ENCODE peak calls at places on chromosomes 3 and 15, in eight cellular contexts. R is GM23338, G is A549, V is HCT116, Q is HepG2, D is SK-N-SH, Y is GM12878, F is K562. O is an unnamed sample. For H3K4me1, the result is how much of the 10 kb centered on the place peaks cover.

GRCh38 chr3:95721938-95722337 is 1092.5 kb upstream of the EPHA6 start:
- DNase-seq in R (no peak), G (no peak), V (no peak), Q (no peak), D (no peak), Y (no peak), F (no peak), O (no peak)

GRCh38 chr15:84721381-84721780 is 5.4 kb upstream of the SEC11A start:
- DNase-seq in R (no peak), G (no peak), V (no peak), Q (no peak), D (no peak), Y (no peak), F (no peak), O (no peak)

GRCh38 chr15:35725353-35725752 is 179.4 kb upstream of the DPH6 start:
- DNase-seq in R (no peak), G (no peak), V (no peak), Q (no peak), D (no peak), Y (no peak), F (no peak), O (no peak)

GRCh38 chr3:43468141-43468540 is 153.7 kb downstream of the ANO10 start:
- DNase-seq in R (no peak), G (no peak), V (no peak), Q (no peak), D (no peak), Y (no peak), F (no peak), O (no peak)

GRCh38 chr3:197022405-197023231 is 7.0 kb downstream of the MELTF start:
- DNase-seq in R (no peak), G (no peak), V (no peak), Q (no peak), D (peak), Y (no peak), F (no peak), O (no peak)

GRCh38 chr3:158352551-158352950 is 218.4 kb upstream of the MLF1 start:
- DNase-seq in R (no peak), G (no peak), V (no peak), Q (no peak), D (no peak), Y (no peak), F (no peak), O (no peak)

GRCh38 chr3:34646911-34647465 is 848.6 kb downstream of the PDCD6IP start:
- DNase-seq in R (no peak), G (no peak), V (no peak), Q (no peak), D (no peak), Y (no peak), F (peak), O (no peak)

GRCh38 chr15:69032703-69033373 is 18.3 kb downstream of the NOX5 start:
- DNase-seq in R (no peak), G (no peak), V (no peak), Q (no peak), D (no peak), Y (no peak), F (no peak), O (no peak)

GRCh38 chr3:31743690-31744089 is 211.0 kb downstream of the STT3B start:
- DNase-seq in R (no peak), G (no peak), V (no peak), Q (no peak), D (no peak), Y (no peak), F (no peak), O (no peak)

GRCh38 chr3:55337641-55338174 is 149.4 kb downstream of the WNT5A start:
- DNase-seq in R (peak), G (no peak), V (no peak), Q (no peak), D (no peak), Y (no peak), F (no peak), O (no peak)

GRCh38 chr15:90571063-90571541 is 41.4 kb downstream of the CRTC3 start:
- DNase-seq in R (no peak), G (peak), V (peak), Q (no peak), D (no peak), Y (no peak), F (peak), O (no peak)

GRCh38 chr3:11724615-11725339 is 81.1 kb upstream of the VGLL4 start:
- DNase-seq in R (no peak), G (no peak), V (no peak), Q (no peak), D (no peak), Y (peak), F (no peak), O (no peak)

GRCh38 chr3:102714567-102714966 is 279.8 kb downstream of the ZPLD1 start:
- DNase-seq in R (no peak), G (no peak), V (no peak), Q (no peak), D (peak), Y (no peak), F (no peak), O (no peak)

GRCh38 chr3:18018491-18019177 is 276.2 kb upstream of the TBC1D5 start:
- DNase-seq in R (no peak), G (no peak), V (no peak), Q (no peak), D (no peak), Y (no peak), F (no peak), O (no peak)

GRCh38 chr3:182682263-182683229 is 110.8 kb upstream of the ATP11B start:
- DNase-seq in R (peak), G (peak), V (no peak), Q (peak), D (peak), Y (peak), F (peak), O (no peak)

GRCh38 chr3:184524981-184525336 is 36.6 kb upstream of the EPHB3 start:
- DNase-seq in R (peak), G (no peak), V (no peak), Q (no peak), D (peak), Y (no peak), F (no peak), O (no peak)

GRCh38 chr3:66177026-66177425 is 43.8 kb upstream of the SLC25A26 start:
- DNase-seq in R (no peak), G (no peak), V (no peak), Q (no peak), D (no peak), Y (no peak), F (no peak), O (no peak)

GRCh38 chr3:121330586-121330985 is 215.2 kb downstream of the POLQ start:
- DNase-seq in R (no peak), G (no peak), V (no peak), Q (no peak), D (no peak), Y (no peak), F (no peak), O (no peak)

GRCh38 chr3:177061382-177061781 is 135.9 kb downstream of the TBL1XR1 start:
- DNase-seq in R (no peak), G (no peak), V (no peak), Q (no peak), D (no peak), Y (no peak), F (no peak), O (no peak)

GRCh38 chr3:48220746-48221145 is 2.5 kb upstream of the CAMP start:
- DNase-seq in R (no peak), G (no peak), V (no peak), Q (no peak), D (no peak), Y (no peak), F (no peak), O (no peak)

GRCh38 chr3:26029323-26029722 is 239.4 kb downstream of the OXSM start:
- DNase-seq in R (no peak), G (no peak), V (no peak), Q (no peak), D (no peak), Y (no peak), F (no peak), O (no peak)

GRCh38 chr3:108588616-108589015 is 622 bp downstream of the CIP2A start:
- DNase-seq in R (no peak), G (no peak), V (no peak), Q (no peak), D (no peak), Y (no peak), F (no peak), O (peak)

GRCh38 chr15:48547305-48547704 is 98.2 kb downstream of the FBN1 start:
- DNase-seq in R (no peak), G (no peak), V (no peak), Q (no peak), D (no peak), Y (no peak), F (no peak), O (no peak)

GRCh38 chr3:155872904-155873646 is 2.6 kb downstream of the GMPS start:
- DNase-seq in R (no peak), G (no peak), V (no peak), Q (no peak), D (no peak), Y (no peak), F (peak), O (no peak)

GRCh38 chr15:39365161-39365560 is 215.7 kb upstream of the THBS1 start:
- DNase-seq in R (no peak), G (no peak), V (no peak), Q (no peak), D (no peak), Y (no peak), F (no peak), O (no peak)

GRCh38 chr15:98854496-98854895 is 153.1 kb downstream of the PGPEP1L start:
- DNase-seq in R (no peak), G (no peak), V (no peak), Q (no peak), D (no peak), Y (no peak), F (no peak), O (no peak)

DNA sequence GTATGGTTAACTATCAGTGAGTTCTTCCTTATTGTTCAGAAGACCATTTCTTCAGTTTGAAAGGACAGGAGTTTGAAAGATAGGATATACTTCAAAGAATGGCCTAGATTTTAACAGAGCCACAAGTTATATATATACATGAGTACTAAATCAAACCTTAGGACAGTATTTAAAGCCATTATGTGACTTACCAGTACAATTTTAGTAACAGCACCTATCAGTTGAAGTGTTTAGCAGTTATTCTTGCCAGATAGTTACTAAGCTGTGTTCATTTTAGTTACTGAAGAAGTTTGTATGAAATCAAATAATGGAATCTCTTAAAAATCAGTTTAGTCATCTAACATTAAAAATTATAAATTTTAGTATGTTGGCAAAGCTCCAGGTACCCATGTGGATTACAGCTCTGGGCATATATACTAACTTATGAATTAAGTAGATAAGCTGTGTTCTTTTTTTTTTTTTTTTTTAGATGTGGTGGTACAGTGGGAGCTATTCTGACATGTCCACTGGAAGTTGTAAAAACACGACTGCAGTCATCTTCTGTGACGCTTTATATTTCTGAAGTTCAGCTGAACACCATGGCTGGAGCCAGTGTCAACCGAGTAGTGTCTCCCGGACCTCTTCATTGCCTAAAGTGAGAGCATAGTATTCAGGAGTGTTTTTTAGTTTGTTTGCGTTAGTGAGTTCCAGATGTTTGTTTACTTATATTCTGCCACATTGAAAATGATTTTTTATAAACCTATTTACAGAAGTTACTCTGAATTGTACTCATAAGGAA is 14.6 kb downstream of the SLC25A36 start:
- DNase-seq in R (no peak), G (no peak), V (no peak), Q (no peak), D (no peak), Y (no peak), F (no peak), O (no peak)
- H3K4me1 ChIP-seq in R (under half), G (under half), V (under half), Q (half or more), D (under half), Y (under half), F (under half), O (under half)

GRCh38 chr15:27070816-27071215 is 99.8 kb downstream of the GABRG3 start:
- DNase-seq in R (peak), G (no peak), V (no peak), Q (no peak), D (no peak), Y (no peak), F (no peak), O (no peak)

GRCh38 chr15:27077790-27078189 is 106.8 kb downstream of the GABRG3 start:
- DNase-seq in R (peak), G (no peak), V (no peak), Q (no peak), D (peak), Y (no peak), F (peak), O (no peak)

GRCh38 chr15:27074179-27074578 is 103.2 kb downstream of the GABRG3 start:
- DNase-seq in R (no peak), G (no peak), V (no peak), Q (no peak), D (no peak), Y (no peak), F (peak), O (no peak)
- H3K4me3 ChIP-seq in R (no peak), G (no peak), V (no peak), Q (no peak), D (no peak), Y (no peak), F (no peak), O (no peak)

DNA sequence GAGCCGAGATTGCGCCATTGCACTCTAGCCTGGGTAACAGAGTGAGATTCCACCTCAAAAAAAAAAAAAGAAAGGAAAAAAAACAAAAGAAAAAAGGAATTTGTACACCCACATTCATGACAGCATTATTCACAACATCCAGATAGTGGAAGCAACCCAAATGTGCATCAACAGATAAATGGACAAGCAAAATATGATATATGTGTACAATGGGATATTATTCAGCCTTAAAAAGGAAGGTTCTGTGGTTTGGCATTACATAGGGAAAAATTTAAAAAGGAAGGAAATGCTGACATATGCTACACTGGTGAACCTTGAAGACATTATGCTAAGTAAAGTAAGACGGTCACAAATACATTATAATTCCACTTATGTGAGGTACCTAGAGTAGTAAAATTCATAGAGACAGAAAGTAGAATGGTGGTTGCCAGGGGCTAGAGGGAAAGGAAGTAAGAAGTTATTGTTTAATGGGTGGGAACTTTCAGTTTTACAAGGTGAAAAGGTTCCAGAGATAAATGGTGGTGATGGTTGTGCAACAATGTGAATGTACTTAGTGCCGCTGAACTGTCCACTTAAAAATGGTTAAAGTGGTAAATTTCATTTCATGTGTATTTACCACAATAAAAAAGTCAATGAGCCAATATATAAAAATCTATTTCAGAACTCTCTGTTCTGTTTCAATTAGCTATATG is 118.5 kb downstream of the MYLK start:
- DNase-seq in R (no peak), G (no peak), V (no peak), Q (peak), D (no peak), Y (no peak), F (no peak), O (no peak)
- TF ChIP-seq REST in R (no peak), G (no peak), V (no peak), Q (no peak), D (no peak), Y (no peak), F (no peak), O (no peak)

GRCh38 chr15:101456079-101456791 is 33.3 kb downstream of the PCSK6 start:
- DNase-seq in R (no peak), G (no peak), V (no peak), Q (no peak), D (no peak), Y (no peak), F (peak), O (no peak)

GRCh38 chr15:101452572-101452971 is 36.9 kb downstream of the PCSK6 start:
- DNase-seq in R (no peak), G (no peak), V (no peak), Q (peak), D (peak), Y (no peak), F (peak), O (no peak)

GRCh38 chr15:101453123-101454120 is 36.1 kb downstream of the PCSK6 start:
- DNase-seq in R (no peak), G (no peak), V (no peak), Q (peak), D (no peak), Y (no peak), F (no peak), O (no peak)

GRCh38 chr15:101454365-101454764 is 35.1 kb downstream of the PCSK6 start:
- DNase-seq in R (no peak), G (no peak), V (no peak), Q (no peak), D (no peak), Y (no peak), F (no peak), O (no peak)

DNA sequence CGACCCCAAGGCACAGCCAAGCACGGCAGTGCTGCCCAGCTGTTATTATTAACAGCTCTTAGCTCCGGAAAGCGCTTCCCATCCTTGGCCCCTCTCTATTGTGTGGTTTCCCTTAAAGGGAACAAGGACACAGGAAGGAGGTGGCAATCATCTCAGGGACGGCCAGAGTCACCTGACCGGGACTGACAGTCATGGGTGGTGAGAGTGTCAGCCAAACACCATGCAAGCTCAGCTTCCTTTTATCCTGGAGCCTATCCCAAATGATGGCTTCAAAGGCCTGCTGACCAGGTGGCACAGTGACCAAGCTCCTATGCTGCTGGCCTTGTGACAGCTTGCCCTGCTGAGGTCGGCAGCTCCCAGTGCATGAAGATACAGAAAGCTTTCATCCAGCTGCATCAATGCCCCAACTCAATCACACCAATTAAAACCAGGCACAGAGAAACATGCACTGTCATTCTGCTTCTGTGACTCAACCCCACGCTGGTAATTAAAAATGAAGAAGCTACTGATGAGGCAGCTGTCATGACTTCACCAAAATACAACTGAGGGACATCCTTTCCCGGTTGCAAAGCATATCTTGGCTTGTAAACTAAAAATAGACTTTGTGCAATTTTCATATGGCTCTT is 34.1 kb downstream of the PCSK6 start:
- DNase-seq in R (no peak), G (no peak), V (no peak), Q (no peak), D (peak), Y (no peak), F (peak), O (no peak)
- H3K4me1 ChIP-seq in R (under half), G (under half), V (under half), Q (half or more), D (under half), Y (under half), F (under half), O (under half)

O was measured in Panc1.